ENCODE peak calls at places on chromosome 2, in nine cellular contexts. A is cardiac muscle cell; Z is GM23338; O is IMR-90; D is CD8-positive, alpha-beta T cell; V is effector memory CD4-positive, alpha-beta T cell; J is RWPE2; E is stomach; X is GM23248. P is an unnamed sample.

GRCh38 chr2:47160207-47160606 is 5.1 kb upstream of the STPG4 start:
- DNase-seq in A (peak; percentile 18), Z (no peak), O (no peak), D (no peak), V (no peak), J (no peak), E (no peak), X (no peak), P (no peak)

GRCh38 chr2:78498125-78498524 is 527.4 kb upstream of the REG3G start:
- DNase-seq in A (no peak), Z (no peak), O (no peak), D (no peak), V (no peak), J (no peak), E (no peak), X (no peak), P (no peak)

GRCh38 chr2:33395660-33396249 is 80.7 kb upstream of the RASGRP3 start:
- DNase-seq in A (peak; percentile 36), Z (peak; percentile 62), O (peak; percentile 59), D (peak; percentile 45), V (no peak), J (no peak), E (peak; percentile 33), X (peak; percentile 64), P (no peak)

GRCh38 chr2:173150963-173151362 is 75.3 kb downstream of the MAP3K20 start:
- DNase-seq in A (no peak), Z (no peak), O (peak; percentile 6), D (no peak), V (no peak), J (no peak), E (no peak), X (no peak), P (no peak)

GRCh38 chr2:22893773-22894517 is 491.0 kb upstream of the KLHL29 start:
- DNase-seq in A (no peak), Z (no peak), O (no peak), D (no peak), V (no peak), J (no peak), E (no peak), X (no peak), P (no peak)

GRCh38 chr2:140947236-140947635 is 1183.6 kb downstream of the LRP1B start:
- DNase-seq in A (no peak), Z (no peak), O (no peak), D (no peak), V (no peak), J (no peak), E (no peak), X (no peak), P (no peak)

GRCh38 chr2:33146112-33146511 is 199.4 kb downstream of the LTBP1 start:
- DNase-seq in A (no peak), Z (no peak), O (peak; percentile 66), D (no peak), V (no peak), J (no peak), E (no peak), X (peak; percentile 79), P (no peak)

GRCh38 chr2:120423167-120423943 is 77.4 kb downstream of the INHBB start:
- DNase-seq in A (no peak), Z (no peak), O (no peak), D (no peak), V (no peak), J (no peak), E (peak; percentile 17), X (no peak), P (no peak)

GRCh38 chr2:149686677-149687427 is 99.3 kb upstream of the MMADHC start:
- DNase-seq in A (no peak), Z (no peak), O (no peak), D (no peak), V (no peak), J (no peak), E (no peak), X (no peak), P (no peak)

GRCh38 chr2:82748653-82749052 is 1710.4 kb downstream of the SUCLG1 start:
- DNase-seq in A (no peak), Z (no peak), O (no peak), D (no peak), V (no peak), J (no peak), E (no peak), X (no peak), P (no peak)

GRCh38 chr2:27683390-27684071 is 19.8 kb downstream of the SLC4A1AP start:
- DNase-seq in A (peak; percentile 93), Z (peak; percentile 98), O (peak; percentile 90), D (peak; percentile 86), V (peak; percentile 68), J (no peak), E (peak; percentile 85), X (peak; percentile 86), P (peak; percentile 79)

GRCh38 chr2:224429441-224429810 is 27.5 kb upstream of the FAM124B start:
- DNase-seq in A (no peak), Z (no peak), O (no peak), D (no peak), V (no peak), J (no peak), E (no peak), X (no peak), P (no peak)

GRCh38 chr2:148926291-148926961 is 51.4 kb downstream of the KIF5C start:
- DNase-seq in A (peak; percentile 56), Z (peak; percentile 88), O (peak; percentile 12), D (peak; percentile 53), V (peak; percentile 8), J (no peak), E (peak; percentile 59), X (peak; percentile 26), P (peak; percentile 24)

GRCh38 chr2:195700480-195700879 is 43.5 kb downstream of the SLC39A10 start:
- DNase-seq in A (no peak), Z (no peak), O (no peak), D (no peak), V (no peak), J (no peak), E (no peak), X (no peak), P (no peak)
- H3K4me1 ChIP-seq in A (peaks cover under 1% of the 10 kb centered on the region), Z (peaks cover 21% of the 10 kb centered on the region), O (no peaks in the 10 kb centered on the region), D (no peaks in the 10 kb centered on the region), V (no peaks in the 10 kb centered on the region), J (no peaks in the 10 kb centered on the region), E (no peaks in the 10 kb centered on the region), X (peaks cover 3% of the 10 kb centered on the region), P (peaks cover 16% of the 10 kb centered on the region)

GRCh38 chr2:145777914-145778313 is 1258.0 kb upstream of the ZEB2 start:
- DNase-seq in A (no peak), Z (no peak), O (no peak), D (no peak), V (no peak), J (no peak), E (no peak), X (no peak), P (no peak)

GRCh38 chr2:145777297-145777696 is 1257.4 kb upstream of the ZEB2 start:
- DNase-seq in A (no peak), Z (no peak), O (peak; percentile 77), D (no peak), V (no peak), J (no peak), E (no peak), X (peak; percentile 50), P (no peak)

GRCh38 chr2:145771526-145771925 is 1251.6 kb upstream of the ZEB2 start:
- DNase-seq in A (no peak), Z (no peak), O (no peak), D (no peak), V (no peak), J (no peak), E (no peak), X (no peak), P (no peak)

GRCh38 chr2:145775591-145775990 is 1255.7 kb upstream of the ZEB2 start:
- DNase-seq in A (no peak), Z (no peak), O (no peak), D (no peak), V (no peak), J (no peak), E (no peak), X (no peak), P (no peak)
- H3K36me3 ChIP-seq in A (no peaks in the 10 kb centered on the region), Z (no peaks in the 10 kb centered on the region), O (no peaks in the 10 kb centered on the region), D (no peaks in the 10 kb centered on the region), V (no peaks in the 10 kb centered on the region), J (no peaks in the 10 kb centered on the region), E (no peaks in the 10 kb centered on the region), X (no peaks in the 10 kb centered on the region), P (no peaks in the 10 kb centered on the region)

DNA sequence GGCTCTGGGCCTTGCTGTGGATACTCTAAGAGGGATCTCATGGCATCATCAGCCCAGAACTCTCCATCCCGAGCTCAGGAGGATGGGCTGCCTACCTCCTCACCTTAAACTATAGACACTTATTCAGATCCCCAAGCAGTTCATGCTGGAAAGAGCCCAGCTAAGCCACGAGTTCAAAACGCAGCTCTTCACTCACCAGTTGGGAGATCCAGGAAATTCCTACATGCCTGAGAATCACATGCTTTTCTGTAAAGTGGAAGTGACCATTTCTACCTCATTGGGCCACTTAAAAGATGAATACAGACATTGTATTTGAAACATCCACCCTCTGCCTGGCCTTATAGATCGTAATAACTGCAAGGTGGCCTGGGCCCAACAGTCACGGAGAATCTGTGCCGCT is 6.6 kb downstream of the ATOH8 start:
- DNase-seq in A (no peak), Z (no peak), O (peak; percentile 70), D (no peak), V (no peak), J (no peak), E (no peak), X (peak; percentile 80), P (no peak)
- H3K27me3 ChIP-seq in A (peaks cover 11% of the 10 kb centered on the region), Z (peaks cover 57% of the 10 kb centered on the region), O (no peaks in the 10 kb centered on the region), D (peaks cover 24% of the 10 kb centered on the region), V (peaks cover 40% of the 10 kb centered on the region), J (peaks cover 16% of the 10 kb centered on the region), E (no peaks in the 10 kb centered on the region), X (no peaks in the 10 kb centered on the region), P (peaks cover 6% of the 10 kb centered on the region)

GRCh38 chr2:36963734-36964133 is 2.6 kb downstream of the STRN start:
- DNase-seq in A (no peak), Z (no peak), O (no peak), D (no peak), V (no peak), J (no peak), E (no peak), X (no peak), P (no peak)

GRCh38 chr2:36965196-36965595 is 1.1 kb downstream of the STRN start:
- DNase-seq in A (no peak), Z (no peak), O (peak; percentile 21), D (no peak), V (no peak), J (no peak), E (no peak), X (peak; percentile 17), P (no peak)

GRCh38 chr2:36960773-36961172 is 5.6 kb downstream of the STRN start:
- DNase-seq in A (no peak), Z (no peak), O (no peak), D (no peak), V (no peak), J (no peak), E (no peak), X (no peak), P (no peak)

GRCh38 chr2:36964496-36965058 is 1.8 kb downstream of the STRN start:
- DNase-seq in A (no peak), Z (no peak), O (no peak), D (no peak), V (no peak), J (no peak), E (no peak), X (peak; percentile 9), P (no peak)

GRCh38 chr2:36963106-36963505 is 3.2 kb downstream of the STRN start:
- DNase-seq in A (no peak), Z (peak; percentile 76), O (no peak), D (no peak), V (no peak), J (no peak), E (no peak), X (no peak), P (no peak)
- H3K4me1 ChIP-seq in A (peaks cover 14% of the 10 kb centered on the region), Z (peaks cover 65% of the 10 kb centered on the region), O (peaks cover 5% of the 10 kb centered on the region), D (peaks cover 19% of the 10 kb centered on the region), V (peaks cover 8% of the 10 kb centered on the region), J (peaks cover 16% of the 10 kb centered on the region), E (peaks cover 37% of the 10 kb centered on the region), X (no peaks in the 10 kb centered on the region), P (peaks cover 37% of the 10 kb centered on the region)